ENCODE peak calls at places on chromosome 19, in six cellular contexts. W is suprapubic skin, Q is upper lobe of left lung, O is mesenchymal stem cell, G is left ventricle myocardium inferior, A is IMR-90. I is an unnamed sample.

GRCh38 chr19:42028304-42029216 is 34.5 kb upstream of the ATP1A3 start:
- DNase-seq in W (no peak), Q (no peak), O (no peak), G (no peak), A (no peak), I (peak; percentile 22)

GRCh38 chr19:1064661-1065605 is 2.0 kb upstream of the ARHGAP45 start:
- DNase-seq in W (peak; percentile 71), Q (peak; percentile 96), O (peak; percentile 77), G (peak; percentile 66), A (peak; percentile 68), I (peak; percentile 80)

GRCh38 chr19:17073869-17074627 is 1.2 kb downstream of the HAUS8 start:
- DNase-seq in W (no peak), Q (no peak), O (peak; percentile 71), G (no peak), A (peak; percentile 16), I (no peak)

GRCh38 chr19:47110521-47111080 is 3.0 kb downstream of the ZC3H4 start:
- DNase-seq in W (no peak), Q (no peak), O (no peak), G (no peak), A (no peak), I (peak; percentile 26)

GRCh38 chr19:33374406-33374703 is 846 bp downstream of the CEBPG start:
- DNase-seq in W (peak; percentile 62), Q (peak; percentile 10), O (peak; percentile 48), G (no peak), A (peak; percentile 27), I (no peak)

GRCh38 chr19:42003506-42004294 is 9.7 kb upstream of the ATP1A3 start:
- DNase-seq in W (no peak), Q (peak; percentile 59), O (no peak), G (no peak), A (no peak), I (no peak)

GRCh38 chr19:45952691-45953505 is 20.8 kb downstream of the NOVA2 start:
- DNase-seq in W (no peak), Q (peak; percentile 63), O (peak; percentile 54), G (peak; percentile 40), A (peak; percentile 42), I (peak; percentile 66)

GRCh38 chr19:47247308-47247990 is 8.9 kb upstream of the CCDC9 start:
- DNase-seq in W (peak; percentile 86), Q (peak; percentile 94), O (peak; percentile 78), G (peak; percentile 84), A (peak; percentile 75), I (peak; percentile 66)

GRCh38 chr19:52453324-52454094 is at the start of gene ZNF578:
- DNase-seq in W (peak; percentile 81), Q (peak; percentile 85), O (peak; percentile 76), G (peak; percentile 84), A (peak; percentile 84), I (no peak)

GRCh38 chr19:27714857-27715256 is 1498.1 kb downstream of the UQCRFS1 start:
- DNase-seq in W (no peak), Q (no peak), O (no peak), G (no peak), A (no peak), I (no peak)

GRCh38 chr19:3480383-3481091 is at the start of gene SMIM24:
- DNase-seq in W (no peak), Q (peak; percentile 76), O (no peak), G (no peak), A (no peak), I (no peak)

GRCh38 chr19:50657672-50658437 is 8.6 kb downstream of the C19orf81 start:
- DNase-seq in W (peak; percentile 89), Q (peak; percentile 95), O (peak; percentile 14), G (peak; percentile 83), A (peak; percentile 98), I (peak; percentile 57)

GRCh38 chr19:11355160-11356073 is at the start of gene PLPPR2:
- DNase-seq in W (peak; percentile 96), Q (peak; percentile 97), O (peak; percentile 91), G (peak; percentile 96), A (peak; percentile 81), I (peak; percentile 95)

GRCh38 chr19:17211547-17212446 is 3.4 kb upstream of the USE1 start:
- DNase-seq in W (no peak), Q (no peak), O (no peak), G (no peak), A (no peak), I (no peak)

GRCh38 chr19:9205506-9206113 is 13.8 kb downstream of the OR7D4 start:
- DNase-seq in W (peak; percentile 76), Q (no peak), O (peak; percentile 49), G (peak; percentile 62), A (peak; percentile 54), I (peak; percentile 30)

GRCh38 chr19:49474545-49474930 is 523 bp downstream of the FLT3LG start:
- DNase-seq in W (peak; percentile 65), Q (no peak), O (no peak), G (no peak), A (no peak), I (no peak)

GRCh38 chr19:34994643-34995471 is 5.3 kb upstream of the GRAMD1A start:
- DNase-seq in W (no peak), Q (no peak), O (no peak), G (no peak), A (no peak), I (no peak)

GRCh38 chr19:47421844-47422395 is 2.6 kb upstream of the MEIS3 start:
- DNase-seq in W (no peak), Q (peak; percentile 74), O (no peak), G (no peak), A (no peak), I (peak; percentile 46)

GRCh38 chr19:49691243-49692101 is 556 bp downstream of the CPT1C start:
- DNase-seq in W (no peak), Q (peak; percentile 82), O (peak; percentile 74), G (peak; percentile 68), A (peak; percentile 70), I (no peak)

GRCh38 chr19:12217332-12217731 is 54.4 kb downstream of the ZNF136 start:
- DNase-seq in W (no peak), Q (no peak), O (no peak), G (no peak), A (no peak), I (no peak)

GRCh38 chr19:48490980-48491792 is 20.4 kb downstream of the LMTK3 start:
- DNase-seq in W (no peak), Q (peak; percentile 83), O (peak; percentile 33), G (no peak), A (no peak), I (peak; percentile 61)

GRCh38 chr19:47430041-47430802 is 10.9 kb upstream of the MEIS3 start:
- DNase-seq in W (no peak), Q (peak; percentile 87), O (peak; percentile 72), G (no peak), A (peak; percentile 27), I (no peak)

GRCh38 chr19:57088125-57088524 is 31.7 kb upstream of the USP29 start:
- DNase-seq in W (no peak), Q (no peak), O (no peak), G (no peak), A (no peak), I (no peak)

GRCh38 chr19:4414800-4415251 is 12.4 kb downstream of the CHAF1A start:
- DNase-seq in W (no peak), Q (no peak), O (no peak), G (no peak), A (peak; percentile 61), I (no peak)

GRCh38 chr19:27964165-27964564 is 1248.8 kb downstream of the UQCRFS1 start:
- DNase-seq in W (no peak), Q (no peak), O (no peak), G (no peak), A (no peak), I (no peak)

GRCh38 chr19:35278578-35279284 is 3.6 kb upstream of the HAMP start:
- DNase-seq in W (no peak), Q (peak; percentile 78), O (no peak), G (no peak), A (no peak), I (no peak)

GRCh38 chr19:32368781-32369180 is 23.4 kb downstream of the ZNF507 start:
- DNase-seq in W (no peak), Q (no peak), O (no peak), G (no peak), A (no peak), I (no peak)

DNA sequence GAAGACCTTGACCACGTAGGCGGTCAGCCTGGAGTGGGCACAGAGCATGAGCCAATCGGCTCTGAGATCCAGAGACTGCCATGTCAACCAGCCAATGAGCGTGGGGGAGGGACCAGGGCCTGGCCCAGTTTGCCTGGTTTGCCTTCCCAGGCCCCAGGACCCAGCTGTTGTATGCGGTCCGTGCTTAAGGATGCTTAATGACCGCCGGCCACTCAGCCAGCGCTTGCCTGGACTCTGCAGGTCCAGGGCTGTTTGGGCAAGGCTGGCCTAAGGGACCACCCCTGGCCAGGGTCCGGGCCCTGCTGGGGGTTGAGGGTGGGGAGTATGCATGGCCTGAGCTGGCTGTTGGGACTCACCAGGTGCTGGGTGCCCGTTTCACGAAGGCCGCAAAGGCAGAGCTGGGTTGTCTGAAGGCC is 23.1 kb upstream of the TNFSF14 start:
- DNase-seq in W (no peak), Q (peak; percentile 67), O (no peak), G (no peak), A (no peak), I (no peak)
- H3K4me3 ChIP-seq in W (no peak overlapping the region), Q (no peak overlapping the region), O (no peak overlapping the region), G (no peak overlapping the region), A (no peak overlapping the region), I (no peak overlapping the region)

GRCh38 chr19:20325151-20325550 is 158.1 kb downstream of the ZNF486 start:
- DNase-seq in W (no peak), Q (no peak), O (no peak), G (no peak), A (no peak), I (no peak)
- H3K4me1 ChIP-seq in W (no peaks in the 10 kb centered on the region), Q (no peaks in the 10 kb centered on the region), O (no peaks in the 10 kb centered on the region), G (no peaks in the 10 kb centered on the region), A (no peaks in the 10 kb centered on the region), I (no peaks in the 10 kb centered on the region)

DNA sequence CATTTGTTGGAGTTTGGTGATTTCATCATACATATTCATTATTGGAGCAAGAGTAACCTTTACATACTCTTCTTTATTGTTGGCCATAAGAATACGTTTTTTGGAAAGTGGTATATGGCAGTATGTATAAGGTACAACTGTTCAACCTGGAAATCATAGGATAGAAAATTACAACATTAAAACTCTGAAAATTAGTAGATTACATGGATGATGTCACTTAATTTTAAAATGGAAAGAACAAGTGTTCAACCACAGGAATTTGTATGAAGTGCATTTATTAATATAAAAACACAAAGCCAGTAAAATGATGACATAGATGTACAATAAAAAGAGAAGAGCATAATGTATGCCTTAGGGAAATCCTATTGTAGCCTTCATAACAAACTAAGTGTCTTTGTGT is 7.3 kb upstream of the ZNF155 start:
- DNase-seq in W (no peak), Q (no peak), O (no peak), G (no peak), A (no peak), I (no peak)
- H3K9me3 ChIP-seq in W (peaks cover 49% of the 10 kb centered on the region), Q (peaks cover 87% of the 10 kb centered on the region), O (peaks cover 54% of the 10 kb centered on the region), G (peaks cover 100% of the 10 kb centered on the region), A (peaks cover 18% of the 10 kb centered on the region), I (peaks cover 8% of the 10 kb centered on the region)

GRCh38 chr19:6754653-6755463 is 12.4 kb downstream of the SH2D3A start:
- DNase-seq in W (no peak), Q (peak; percentile 66), O (no peak), G (no peak), A (no peak), I (no peak)

GRCh38 chr19:6754136-6754535 is 13.1 kb downstream of the SH2D3A start:
- DNase-seq in W (no peak), Q (peak; percentile 85), O (no peak), G (no peak), A (no peak), I (no peak)

GRCh38 chr19:6751189-6751588 is 11.7 kb downstream of the TRIP10 start:
- DNase-seq in W (no peak), Q (no peak), O (no peak), G (no peak), A (no peak), I (no peak)

GRCh38 chr19:6753178-6754031 is 13.8 kb downstream of the SH2D3A start:
- DNase-seq in W (peak; percentile 88), Q (peak; percentile 93), O (peak; percentile 50), G (peak; percentile 78), A (peak; percentile 15), I (peak; percentile 98)

GRCh38 chr19:6752257-6753177 is 13.0 kb downstream of the TRIP10 start:
- DNase-seq in W (no peak), Q (peak; percentile 84), O (no peak), G (no peak), A (no peak), I (no peak)
- H3K4me3 ChIP-seq in W (peak overlapping the region; percentile 38), Q (peak overlapping the region; percentile 47), O (peak overlapping the region; percentile 74), G (peak overlapping the region; percentile 63), A (no peak overlapping the region), I (peak overlapping the region; percentile 31)

I was measured in HAP-1.